ENCODE peak calls at places on chromosomes 7 and 10, in four cellular contexts. E is H9, K is transverse colon, H is Kasumi-1. R is an unnamed sample.

GRCh38 chr10:90751107-90751997 is 106.5 kb downstream of the HTR7 start:
- DNase-seq in E (peak; percentile 71), K (peak; percentile 27), H (peak; percentile 72), R (peak; percentile 23)

GRCh38 chr7:34070486-34071323 is 165.4 kb downstream of the BMPER start:
- DNase-seq in E (no peak), K (no peak), H (no peak), R (no peak)

GRCh38 chr10:79018591-79019011 is 50.2 kb upstream of the ZMIZ1 start:
- DNase-seq in E (no peak), K (no peak), H (no peak), R (no peak)

GRCh38 chr7:69599879-69600764 is 1.8 kb downstream of the AUTS2 start:
- DNase-seq in E (no peak), K (no peak), H (no peak), R (no peak)

GRCh38 chr7:30887464-30887872 is 24.2 kb upstream of the AQP1 start:
- DNase-seq in E (no peak), K (no peak), H (no peak), R (no peak)

GRCh38 chr7:151428393-151429231 is 11.3 kb downstream of the CRYGN start:
- DNase-seq in E (no peak), K (no peak), H (no peak), R (no peak)

GRCh38 chr7:5599543-5600200 is 176.0 kb upstream of the TNRC18 start:
- DNase-seq in E (peak; percentile 30), K (no peak), H (no peak), R (no peak)

GRCh38 chr10:119198438-119198837 is 8.9 kb upstream of the GRK5 start:
- DNase-seq in E (peak; percentile 47), K (no peak), H (peak; percentile 91), R (no peak)

GRCh38 chr10:86172296-86172695 is 194.3 kb downstream of the GRID1 start:
- DNase-seq in E (no peak), K (no peak), H (no peak), R (no peak)

GRCh38 chr10:34792881-34793280 is 22.2 kb downstream of the PARD3 start:
- DNase-seq in E (no peak), K (no peak), H (no peak), R (no peak)

GRCh38 chr7:17625038-17625437 is 315.3 kb downstream of the SNX13 start:
- DNase-seq in E (no peak), K (no peak), H (no peak), R (no peak)

GRCh38 chr7:104535841-104536240 is 207.4 kb downstream of the LHFPL3 start:
- DNase-seq in E (no peak), K (no peak), H (no peak), R (no peak)

GRCh38 chr7:100675581-100676350 is 2.2 kb downstream of the GNB2 start:
- DNase-seq in E (peak; percentile 77), K (peak; percentile 86), H (peak; percentile 66), R (peak; percentile 76)

GRCh38 chr10:60428387-60428737 is 38.7 kb upstream of the ANK3 start:
- DNase-seq in E (no peak), K (no peak), H (no peak), R (no peak)

GRCh38 chr7:81284576-81284975 is 365.7 kb upstream of the SEMA3C start:
- DNase-seq in E (no peak), K (no peak), H (peak; percentile 13), R (no peak)

GRCh38 chr7:47453093-47454056 is 128.5 kb downstream of the TNS3 start:
- DNase-seq in E (no peak), K (peak; percentile 65), H (no peak), R (no peak)

GRCh38 chr7:106062006-106062405 is 50.1 kb downstream of the SYPL1 start:
- DNase-seq in E (no peak), K (no peak), H (no peak), R (no peak)

GRCh38 chr10:76684968-76685367 is 952.6 kb downstream of the KCNMA1 start:
- DNase-seq in E (no peak), K (no peak), H (no peak), R (no peak)

R was measured in activated T-cell treated with anti-CD3 and anti-CD28 coated beads, Interleukin-2, amount 50 U/mL, for 4 hours.